ENCODE peak calls at places on chromosomes 1 and 21, in eight cellular contexts. Z is dermis blood vessel endothelial cell; Y is gastrocnemius medialis; O is heart left ventricle; X is right cardiac atrium; L is stimulated activated CD4-positive, alpha-beta T cell treated with anti-CD3 and anti-CD28 coated beads, Interleukin-15, amount 100 ng/mL, for 1 hour; V is IMR-90; C is amygdala. H is an unnamed sample.

GRCh38 chr1:114152211-114153050 is 1.2 kb downstream of the SYT6 start:
- DNase-seq in Y (no peak), V (peak; percentile 24), C (no peak), Z (peak; percentile 51), L (no peak), X (peak; percentile 80), O (no peak), H (no peak)

GRCh38 chr1:207848234-207848633 is 62.7 kb downstream of the CD34 start:
- DNase-seq in C (no peak), V (peak; percentile 59), L (no peak), X (peak; percentile 82), Z (peak; percentile 96), Y (no peak), O (peak; percentile 82), H (no peak)

GRCh38 chr1:159872896-159873295 is 10.4 kb upstream of the VSIG8 start:
- DNase-seq in Z (no peak), O (no peak), V (no peak), Y (no peak), L (no peak), C (no peak), X (no peak), H (no peak)

GRCh38 chr1:210654176-210654786 is 325.6 kb downstream of the HHAT start:
- DNase-seq in C (no peak), V (no peak), Y (no peak), L (no peak), X (no peak), Z (no peak), O (no peak), H (peak; percentile 7)

GRCh38 chr1:225945564-225945963 is 4.5 kb upstream of the LEFTY2 start:
- DNase-seq in V (no peak), Z (no peak), Y (no peak), O (no peak), X (no peak), C (no peak), L (no peak), H (no peak)

GRCh38 chr1:236659792-236660587 is 26.3 kb upstream of the ACTN2 start:
- DNase-seq in O (no peak), Z (no peak), V (no peak), C (no peak), L (no peak), Y (no peak), X (no peak), H (no peak)

GRCh38 chr1:65174585-65174984 is 26.6 kb downstream of the AK4 start:
- DNase-seq in Z (no peak), O (no peak), L (no peak), Y (peak; percentile 62), C (no peak), X (no peak), V (peak; percentile 94), H (no peak)

GRCh38 chr1:156496211-156496761 is 4.3 kb downstream of the MEF2D start:
- DNase-seq in Z (no peak), O (peak; percentile 58), V (peak; percentile 28), Y (peak; percentile 49), X (no peak), L (no peak), C (no peak), H (no peak)

GRCh38 chr1:179824265-179824664 is 53.3 kb downstream of the TOR1AIP2 start:
- DNase-seq in V (no peak), C (no peak), X (no peak), L (no peak), Y (no peak), Z (no peak), O (peak; percentile 43), H (no peak)

GRCh38 chr1:230307213-230307612 is 118.9 kb downstream of the PGBD5 start:
- DNase-seq in X (no peak), C (no peak), Z (peak; percentile 27), L (no peak), Y (no peak), O (no peak), V (no peak), H (no peak)

GRCh38 chr1:203424861-203425667 is 50.5 kb upstream of the PRELP start:
- DNase-seq in Z (no peak), L (no peak), O (no peak), C (no peak), Y (no peak), X (no peak), V (peak; percentile 53), H (no peak)

GRCh38 chr21:45551816-45552695 is 9.8 kb upstream of the SLC19A1 start:
- DNase-seq in O (peak; percentile 49), Z (no peak), X (peak; percentile 53), Y (no peak), V (no peak), C (no peak), L (no peak), H (no peak)

GRCh38 chr1:149977345-149977744 is 33.2 kb downstream of the OTUD7B start:
- DNase-seq in Y (no peak), Z (no peak), O (no peak), L (no peak), C (no peak), X (no peak), V (no peak), H (no peak)

GRCh38 chr1:3463891-3464648 is 9.6 kb downstream of the ARHGEF16 start:
- DNase-seq in V (no peak), X (peak; percentile 27), Y (no peak), O (peak; percentile 54), Z (no peak), C (no peak), L (no peak), H (no peak)

GRCh38 chr1:24022611-24023359 is 42.7 kb upstream of the SRSF10 start:
- DNase-seq in C (no peak), Z (peak; percentile 23), Y (peak; percentile 39), X (no peak), V (peak; percentile 89), O (no peak), L (no peak), H (no peak)

GRCh38 chr1:60765204-60765603 is 317.2 kb upstream of the NFIA start:
- DNase-seq in O (no peak), C (no peak), V (no peak), Z (peak; percentile 72), X (no peak), L (no peak), Y (no peak), H (no peak)

GRCh38 chr1:7610106-7610731 is 160.9 kb upstream of the VAMP3 start:
- DNase-seq in V (no peak), O (no peak), X (no peak), L (no peak), Y (no peak), Z (no peak), C (no peak), H (no peak)

GRCh38 chr21:15355066-15355465 is 290.3 kb upstream of the NRIP1 start:
- DNase-seq in X (no peak), Z (peak; percentile 80), O (no peak), C (no peak), V (no peak), L (no peak), Y (no peak), H (no peak)

GRCh38 chr1:29861446-29861845 is 625.1 kb downstream of the PTPRU start:
- DNase-seq in L (no peak), O (no peak), V (no peak), Z (no peak), X (no peak), C (no peak), Y (no peak), H (no peak)

GRCh38 chr1:24970399-24970753 is 40.3 kb upstream of the RUNX3 start:
- DNase-seq in C (no peak), O (peak; percentile 40), L (no peak), Z (peak; percentile 17), Y (no peak), X (no peak), V (peak; percentile 75), H (no peak)

H was measured in stimulated activated naive B cell treated with anti-CD40 and anti-IgM and Interleukin-4, amounts not matched to agents 10 μg/mL and 1 μg/mL and 100 μg/mL, for 72 hours.